ENCODE peak calls at places on chromosomes 16 and 17, in nine cellular contexts. One of them, this sample, is unnamed.

GRCh38 chr16:57999971-58000705 is at the start of gene ZNF319:
- DNase-seq in IMR-90: no peak
- DNase-seq in HEK293T: no peak
- DNase-seq in hypothalamus: no peak
- DNase-seq in glutamatergic neuron: peak
- DNase-seq in neuronal stem cell: no peak
- DNase-seq in AG09319: no peak
- DNase-seq in HS-5: no peak
- DNase-seq in NAMALWA: peak
- DNase-seq in this sample: no peak

GRCh38 chr16:53207810-53208752 is 153.3 kb downstream of the CHD9 start:
- DNase-seq in IMR-90: peak
- DNase-seq in HEK293T: peak
- DNase-seq in hypothalamus: peak
- DNase-seq in glutamatergic neuron: peak
- DNase-seq in neuronal stem cell: peak
- DNase-seq in AG09319: peak
- DNase-seq in HS-5: peak
- DNase-seq in NAMALWA: peak
- DNase-seq in this sample: no peak

GRCh38 chr16:84842516-84843148 is 22.8 kb downstream of the CRISPLD2 start:
- DNase-seq in IMR-90: no peak
- DNase-seq in HEK293T: no peak
- DNase-seq in hypothalamus: no peak
- DNase-seq in glutamatergic neuron: no peak
- DNase-seq in neuronal stem cell: no peak
- DNase-seq in AG09319: no peak
- DNase-seq in HS-5: no peak
- DNase-seq in NAMALWA: no peak
- DNase-seq in this sample: no peak

GRCh38 chr17:8359769-8360168 is 16.7 kb downstream of the KRABD2 start:
- DNase-seq in IMR-90: peak
- DNase-seq in HEK293T: no peak
- DNase-seq in hypothalamus: no peak
- DNase-seq in glutamatergic neuron: no peak
- DNase-seq in neuronal stem cell: no peak
- DNase-seq in AG09319: peak
- DNase-seq in HS-5: peak
- DNase-seq in NAMALWA: no peak
- DNase-seq in this sample: no peak

GRCh38 chr17:81249233-81250040 is 10.3 kb downstream of the NDUFAF8 start:
- DNase-seq in IMR-90: peak
- DNase-seq in HEK293T: no peak
- DNase-seq in hypothalamus: no peak
- DNase-seq in glutamatergic neuron: no peak
- DNase-seq in neuronal stem cell: no peak
- DNase-seq in AG09319: no peak
- DNase-seq in HS-5: no peak
- DNase-seq in NAMALWA: peak
- DNase-seq in this sample: no peak

GRCh38 chr16:88527186-88527936 is 42.8 kb upstream of the ZC3H18 start:
- DNase-seq in IMR-90: peak
- DNase-seq in HEK293T: peak
- DNase-seq in hypothalamus: peak
- DNase-seq in glutamatergic neuron: peak
- DNase-seq in neuronal stem cell: peak
- DNase-seq in AG09319: no peak
- DNase-seq in HS-5: no peak
- DNase-seq in NAMALWA: peak
- DNase-seq in this sample: peak

GRCh38 chr16:68416057-68417046 is 32.0 kb downstream of the SMPD3 start:
- DNase-seq in IMR-90: no peak
- DNase-seq in HEK293T: no peak
- DNase-seq in hypothalamus: no peak
- DNase-seq in glutamatergic neuron: no peak
- DNase-seq in neuronal stem cell: no peak
- DNase-seq in AG09319: no peak
- DNase-seq in HS-5: no peak
- DNase-seq in NAMALWA: no peak
- DNase-seq in this sample: no peak

GRCh38 chr17:75001915-75002843 is 10.3 kb upstream of the MRPL58 start:
- DNase-seq in IMR-90: no peak
- DNase-seq in HEK293T: no peak
- DNase-seq in hypothalamus: no peak
- DNase-seq in glutamatergic neuron: no peak
- DNase-seq in neuronal stem cell: no peak
- DNase-seq in AG09319: no peak
- DNase-seq in HS-5: no peak
- DNase-seq in NAMALWA: no peak
- DNase-seq in this sample: no peak

GRCh38 chr17:46963571-46963970 is 15.5 kb downstream of the RPRML start:
- DNase-seq in IMR-90: no peak
- DNase-seq in HEK293T: no peak
- DNase-seq in hypothalamus: no peak
- DNase-seq in glutamatergic neuron: no peak
- DNase-seq in neuronal stem cell: no peak
- DNase-seq in AG09319: no peak
- DNase-seq in HS-5: no peak
- DNase-seq in NAMALWA: no peak
- DNase-seq in this sample: no peak

GRCh38 chr16:85541181-85541580 is 71.9 kb upstream of the GSE1 start:
- DNase-seq in IMR-90: no peak
- DNase-seq in HEK293T: no peak
- DNase-seq in hypothalamus: no peak
- DNase-seq in glutamatergic neuron: no peak
- DNase-seq in neuronal stem cell: no peak
- DNase-seq in AG09319: no peak
- DNase-seq in HS-5: no peak
- DNase-seq in NAMALWA: no peak
- DNase-seq in this sample: no peak

GRCh38 chr16:57970971-57971370 is at the start of gene CNGB1:
- DNase-seq in IMR-90: no peak
- DNase-seq in HEK293T: no peak
- DNase-seq in hypothalamus: no peak
- DNase-seq in glutamatergic neuron: no peak
- DNase-seq in neuronal stem cell: no peak
- DNase-seq in AG09319: no peak
- DNase-seq in HS-5: no peak
- DNase-seq in NAMALWA: no peak
- DNase-seq in this sample: no peak